ENCODE peak calls at places on chromosome 14, in eight cellular contexts. Q is K562, S is PC-3, D is keratinocyte, X is GM23248, I is GM23338, Y is neural progenitor cell, K is HepG2. B is an unnamed sample.
A peak's percentile ranks its signal among the peaks of the same experiment; 100 is the strongest.

GRCh38 chr14:78335531-78335930 is 165.4 kb downstream of the NRXN3 start:
- DNase-seq in Q (no peak), S (no peak), D (no peak), X (no peak), I (no peak), Y (no peak), K (no peak), B (no peak)

GRCh38 chr14:68677901-68678300 is 115.0 kb downstream of the ZFP36L1 start:
- DNase-seq in Q (no peak), S (no peak), D (no peak), X (no peak), I (no peak), Y (no peak), K (no peak), B (no peak)

GRCh38 chr14:95489163-95489887 is 27.1 kb downstream of the SYNE3 start:
- DNase-seq in Q (no peak), S (no peak), D (no peak), X (no peak), I (no peak), Y (no peak), K (peak; percentile 46), B (no peak)

GRCh38 chr14:69226736-69227135 is 33.2 kb upstream of the GALNT16 start:
- DNase-seq in Q (no peak), S (no peak), D (no peak), X (peak; percentile 20), I (no peak), Y (no peak), K (no peak), B (no peak)

GRCh38 chr14:25788252-25788651 is 738.3 kb upstream of the STXBP6 start:
- DNase-seq in Q (no peak), S (no peak), D (no peak), X (no peak), I (no peak), Y (no peak), K (no peak), B (no peak)

GRCh38 chr14:64997108-64997794 is 10.6 kb downstream of the FNTB start:
- DNase-seq in Q (no peak), S (peak; percentile 73), D (no peak), X (no peak), I (peak; percentile 50), Y (peak; percentile 16), K (no peak), B (peak; percentile 94)

GRCh38 chr14:25121342-25122129 is 71.6 kb upstream of the STXBP6 start:
- DNase-seq in Q (peak; percentile 7), S (no peak), D (no peak), X (peak; percentile 95), I (peak; percentile 23), Y (no peak), K (peak; percentile 34), B (peak; percentile 38)

GRCh38 chr14:104924421-104925213 is at the start of gene PLD4:
- DNase-seq in Q (no peak), S (no peak), D (no peak), X (no peak), I (no peak), Y (no peak), K (no peak), B (no peak)

GRCh38 chr14:26383286-26383685 is 214.5 kb downstream of the NOVA1 start:
- DNase-seq in Q (no peak), S (no peak), D (no peak), X (no peak), I (no peak), Y (no peak), K (no peak), B (no peak)

GRCh38 chr14:30291216-30291615 is 267.7 kb upstream of the G2E3 start:
- DNase-seq in Q (no peak), S (peak; percentile 87), D (no peak), X (peak; percentile 89), I (no peak), Y (no peak), K (no peak), B (no peak)

GRCh38 chr14:103127356-103127755 is 4.1 kb downstream of the TNFAIP2 start:
- DNase-seq in Q (no peak), S (no peak), D (no peak), X (no peak), I (no peak), Y (no peak), K (no peak), B (no peak)

GRCh38 chr14:73457935-73458218 is 469 bp downstream of the NUMB start:
- DNase-seq in Q (no peak), S (no peak), D (no peak), X (no peak), I (no peak), Y (no peak), K (no peak), B (no peak)

GRCh38 chr14:68781161-68782021 is 11.5 kb downstream of the ZFP36L1 start:
- DNase-seq in Q (peak; percentile 77), S (no peak), D (no peak), X (no peak), I (no peak), Y (no peak), K (no peak), B (no peak)

GRCh38 chr14:73477618-73478266 is 13.0 kb upstream of the RIOX1 start:
- DNase-seq in Q (no peak), S (no peak), D (no peak), X (peak; percentile 85), I (no peak), Y (no peak), K (no peak), B (no peak)

DNA sequence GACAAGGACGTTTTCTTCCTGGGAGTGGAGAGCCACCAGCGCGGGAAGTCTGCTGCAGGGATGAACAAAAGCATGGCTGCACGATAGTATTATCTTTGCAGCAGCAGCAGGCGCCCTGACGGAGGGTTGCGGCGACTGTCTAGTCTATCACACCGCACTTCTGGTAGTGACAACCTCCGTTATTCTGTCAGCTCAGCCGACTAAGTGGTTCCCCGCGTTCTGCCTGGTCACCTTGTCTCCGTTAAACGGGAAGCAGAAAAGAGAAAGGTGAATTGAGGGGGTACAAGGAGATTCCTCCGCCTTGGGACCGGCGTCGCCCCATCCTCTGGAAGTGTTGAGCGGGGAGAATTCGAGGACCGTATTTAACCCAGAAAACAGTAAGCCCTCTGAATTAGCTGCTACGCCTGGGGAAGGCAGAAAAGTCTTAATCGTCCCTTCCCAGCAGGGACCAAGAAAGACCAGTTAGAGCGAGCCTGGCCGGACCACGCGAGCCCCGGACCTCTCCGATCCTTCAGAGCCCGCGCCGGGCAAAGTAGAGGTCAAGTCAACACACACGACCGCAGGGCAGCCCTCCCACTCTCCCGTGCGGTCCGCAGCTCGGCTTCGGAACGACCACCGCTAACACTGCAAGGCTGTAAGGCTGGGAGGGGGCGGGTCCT is 536 bp upstream of the DAAM1 start:
- DNase-seq in Q (peak; percentile 86), S (peak; percentile 48), D (no peak), X (peak; percentile 50), I (peak; percentile 45), Y (peak; percentile 77), K (no peak), B (no peak)
- TF ChIP-seq EZH2 in Q (no peak), S (no peak), D (no peak), X (no peak), I (no peak), Y (no peak), K (no peak), B (no peak)

GRCh38 chr14:55038708-55039107 is 11.7 kb downstream of the SOCS4 start:
- DNase-seq in Q (no peak), S (peak; percentile 90), D (no peak), X (no peak), I (no peak), Y (no peak), K (no peak), B (peak; percentile 71)

GRCh38 chr14:55045087-55045486 is 6.4 kb upstream of the MAPK1IP1L start:
- DNase-seq in Q (no peak), S (no peak), D (no peak), X (no peak), I (no peak), Y (no peak), K (no peak), B (no peak)

GRCh38 chr14:55048900-55049437 is 2.5 kb upstream of the MAPK1IP1L start:
- DNase-seq in Q (no peak), S (no peak), D (no peak), X (no peak), I (no peak), Y (no peak), K (no peak), B (no peak)

GRCh38 chr14:55047301-55048053 is 4.0 kb upstream of the MAPK1IP1L start:
- DNase-seq in Q (no peak), S (no peak), D (no peak), X (no peak), I (no peak), Y (no peak), K (no peak), B (no peak)

DNA sequence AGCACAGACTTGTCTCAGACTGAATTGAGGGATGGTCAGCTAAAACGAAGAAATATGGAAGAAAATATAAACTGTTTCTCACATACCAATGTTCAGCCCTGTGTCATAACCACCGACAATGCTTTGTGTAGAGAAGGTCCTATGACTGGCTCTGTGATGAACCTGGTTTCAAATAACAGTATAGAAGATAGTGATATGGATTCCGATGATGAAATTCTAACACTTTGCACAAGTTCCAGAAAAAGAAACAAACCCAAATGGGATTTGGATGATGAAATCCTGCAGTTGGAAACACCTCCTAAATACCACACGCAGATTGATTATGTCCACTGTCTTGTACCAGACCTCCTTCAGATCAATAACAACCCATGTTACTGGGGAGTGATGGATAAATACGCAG is 7.9 kb upstream of the MAPK1IP1L start:
- DNase-seq in Q (no peak), S (no peak), D (no peak), X (no peak), I (no peak), Y (no peak), K (no peak), B (no peak)
- TF ChIP-seq EZH2 in Q (no peak), S (no peak), D (no peak), X (no peak), I (no peak), Y (no peak), K (no peak), B (no peak)

DNA sequence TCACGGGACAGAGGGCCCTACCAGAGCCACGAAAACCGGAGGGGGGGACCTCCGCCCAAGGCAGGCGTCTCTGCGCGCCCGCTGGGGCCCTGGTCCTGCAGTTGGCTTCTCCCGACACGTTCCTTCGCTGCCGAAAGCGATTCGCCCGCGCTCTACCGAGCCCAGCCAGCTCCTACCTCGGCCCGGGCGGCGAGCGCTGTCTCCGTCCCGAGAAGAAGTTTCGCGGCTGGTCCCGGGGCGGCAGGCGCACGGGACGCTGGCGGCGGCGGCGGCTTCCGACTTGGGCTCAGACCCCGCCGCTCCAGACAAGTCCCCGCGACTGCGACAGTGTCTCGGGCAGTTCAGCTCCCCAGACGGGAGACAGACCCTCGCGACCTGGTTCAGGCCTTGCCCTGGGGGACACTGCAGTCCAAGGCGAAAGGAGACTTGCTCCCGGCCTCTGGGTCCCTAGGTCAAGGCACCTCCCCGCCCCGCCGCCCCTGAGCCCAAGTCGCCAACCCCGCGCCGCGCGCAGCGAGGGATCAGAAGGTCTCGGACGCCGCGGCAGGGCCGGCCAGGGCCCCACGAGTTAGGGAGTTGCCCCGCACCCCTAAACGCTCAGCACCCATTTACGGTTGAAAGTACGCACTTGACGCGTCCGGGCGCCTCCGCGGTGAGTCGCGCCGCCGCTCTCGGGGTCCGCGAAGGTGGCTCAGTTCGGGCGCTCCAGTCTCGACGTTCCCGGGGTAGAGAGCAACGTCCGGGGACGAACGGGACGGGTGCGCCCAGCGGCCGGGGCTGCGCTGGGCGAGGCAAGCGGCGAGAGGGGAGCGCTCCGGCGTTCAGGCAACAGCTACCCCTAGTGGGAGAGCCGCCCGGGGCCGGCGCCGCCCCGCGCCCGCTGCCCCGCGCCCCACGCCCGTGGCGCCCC is 1.4 kb upstream of the DIO3 start:
- DNase-seq in Q (no peak), S (peak; percentile 66), D (no peak), X (peak; percentile 33), I (peak; percentile 67), Y (peak; percentile 84), K (no peak), B (no peak)
- TF ChIP-seq EZH2 in Q (no peak), S (no peak), D (peak; percentile 61), X (peak; percentile 74), I (peak; percentile 98), Y (peak; percentile 99), K (peak; percentile 50), B (no peak)

GRCh38 chr14:76138758-76139723 is 12.7 kb upstream of the GPATCH2L start:
- DNase-seq in Q (peak; percentile 72), S (no peak), D (no peak), X (peak; percentile 8), I (peak; percentile 82), Y (peak; percentile 94), K (no peak), B (no peak)
- TF ChIP-seq EZH2 in Q (no peak), S (no peak), D (peak; percentile 89), X (no peak), I (peak; percentile 50), Y (peak; percentile 48), K (no peak), B (no peak)

B was measured in PC-9.